ENCODE peak calls at places on chromosomes 2 and 18, in eight cellular contexts. One of them, this sample, is unnamed.

GRCh38 chr2:98507940-98508689 is 63.5 kb downstream of the INPP4A start:
- DNase-seq in IMR-90: no peak
- DNase-seq in sigmoid colon: peak
- DNase-seq in ovary: no peak
- DNase-seq in psoas muscle: peak
- DNase-seq in H9: no peak
- DNase-seq in ascending aorta: no peak
- DNase-seq in foreskin fibroblast: no peak
- DNase-seq in this sample: no peak

GRCh38 chr18:31176531-31176930 is 13.9 kb upstream of the DSC1 start:
- DNase-seq in IMR-90: peak
- DNase-seq in sigmoid colon: no peak
- DNase-seq in ovary: no peak
- DNase-seq in psoas muscle: no peak
- DNase-seq in H9: no peak
- DNase-seq in ascending aorta: no peak
- DNase-seq in foreskin fibroblast: no peak
- DNase-seq in this sample: no peak

GRCh38 chr2:65749549-65749948 is 317.1 kb upstream of the SPRED2 start:
- DNase-seq in IMR-90: peak
- DNase-seq in sigmoid colon: no peak
- DNase-seq in ovary: no peak
- DNase-seq in psoas muscle: no peak
- DNase-seq in H9: no peak
- DNase-seq in ascending aorta: no peak
- DNase-seq in foreskin fibroblast: peak
- DNase-seq in this sample: no peak

GRCh38 chr18:49456794-49457193 is 3.7 kb downstream of the DYM start:
- DNase-seq in IMR-90: peak
- DNase-seq in sigmoid colon: no peak
- DNase-seq in ovary: no peak
- DNase-seq in psoas muscle: no peak
- DNase-seq in H9: no peak
- DNase-seq in ascending aorta: no peak
- DNase-seq in foreskin fibroblast: peak
- DNase-seq in this sample: no peak

GRCh38 chr2:71531522-71532047 is 78.2 kb downstream of the DYSF start:
- DNase-seq in IMR-90: peak
- DNase-seq in sigmoid colon: no peak
- DNase-seq in ovary: no peak
- DNase-seq in psoas muscle: no peak
- DNase-seq in H9: peak
- DNase-seq in ascending aorta: no peak
- DNase-seq in foreskin fibroblast: peak
- DNase-seq in this sample: peak

GRCh38 chr18:41529093-41529492 is 425.9 kb upstream of the PIK3C3 start:
- DNase-seq in IMR-90: no peak
- DNase-seq in sigmoid colon: no peak
- DNase-seq in ovary: no peak
- DNase-seq in psoas muscle: no peak
- DNase-seq in H9: no peak
- DNase-seq in ascending aorta: no peak
- DNase-seq in foreskin fibroblast: no peak
- DNase-seq in this sample: no peak

GRCh38 chr2:152222975-152223638 is 47.5 kb upstream of the STAM2 start:
- DNase-seq in IMR-90: peak
- DNase-seq in sigmoid colon: peak
- DNase-seq in ovary: peak
- DNase-seq in psoas muscle: peak
- DNase-seq in H9: no peak
- DNase-seq in ascending aorta: peak
- DNase-seq in foreskin fibroblast: peak
- DNase-seq in this sample: peak

GRCh38 chr2:128520787-128521186 is 202.1 kb upstream of the HS6ST1 start:
- DNase-seq in IMR-90: no peak
- DNase-seq in sigmoid colon: no peak
- DNase-seq in ovary: no peak
- DNase-seq in psoas muscle: no peak
- DNase-seq in H9: no peak
- DNase-seq in ascending aorta: no peak
- DNase-seq in foreskin fibroblast: no peak
- DNase-seq in this sample: peak

GRCh38 chr2:131400849-131401248 is 36.9 kb upstream of the RAB6D start:
- DNase-seq in IMR-90: no peak
- DNase-seq in sigmoid colon: no peak
- DNase-seq in ovary: no peak
- DNase-seq in psoas muscle: no peak
- DNase-seq in H9: no peak
- DNase-seq in ascending aorta: no peak
- DNase-seq in foreskin fibroblast: no peak
- DNase-seq in this sample: no peak

GRCh38 chr2:179354739-179355537 is 90.3 kb upstream of the SESTD1 start:
- DNase-seq in IMR-90: peak
- DNase-seq in sigmoid colon: no peak
- DNase-seq in ovary: no peak
- DNase-seq in psoas muscle: no peak
- DNase-seq in H9: no peak
- DNase-seq in ascending aorta: no peak
- DNase-seq in foreskin fibroblast: peak
- DNase-seq in this sample: no peak
- TF ChIP-seq CTCF in IMR-90: peak
- TF ChIP-seq CTCF in sigmoid colon: no peak
- TF ChIP-seq CTCF in ovary: no peak
- TF ChIP-seq CTCF in psoas muscle: peak
- TF ChIP-seq CTCF in H9: peak
- TF ChIP-seq CTCF in ascending aorta: no peak
- TF ChIP-seq CTCF in foreskin fibroblast: peak
- TF ChIP-seq CTCF in this sample: peak

GRCh38 chr18:5447442-5447841 is 96.4 kb downstream of the EPB41L3 start:
- DNase-seq in IMR-90: no peak
- DNase-seq in sigmoid colon: no peak
- DNase-seq in ovary: no peak
- DNase-seq in psoas muscle: no peak
- DNase-seq in H9: no peak
- DNase-seq in ascending aorta: no peak
- DNase-seq in foreskin fibroblast: no peak
- DNase-seq in this sample: no peak
- TF ChIP-seq CTCF in IMR-90: no peak
- TF ChIP-seq CTCF in sigmoid colon: no peak
- TF ChIP-seq CTCF in ovary: no peak
- TF ChIP-seq CTCF in psoas muscle: no peak
- TF ChIP-seq CTCF in H9: no peak
- TF ChIP-seq CTCF in ascending aorta: no peak
- TF ChIP-seq CTCF in foreskin fibroblast: no peak
- TF ChIP-seq CTCF in this sample: no peak

DNA sequence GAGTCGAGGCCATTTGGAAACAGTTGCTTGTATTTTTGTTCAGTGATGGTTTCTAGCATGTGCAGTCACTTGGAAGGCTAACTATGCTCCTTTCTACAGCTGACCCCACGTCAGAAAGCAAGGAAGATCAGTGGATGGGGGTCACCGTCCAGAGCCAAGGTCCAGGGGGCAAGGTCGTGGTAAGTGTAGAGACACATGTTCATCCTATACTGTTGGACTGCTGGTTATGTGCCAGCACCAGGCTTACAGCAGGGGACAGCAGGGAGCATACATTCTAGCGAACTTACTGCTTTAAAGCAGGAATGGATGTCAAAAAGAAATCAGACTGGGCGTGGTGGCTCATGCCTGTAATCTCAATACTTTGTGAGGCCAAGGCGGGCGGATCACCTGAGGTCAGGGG is 40.0 kb downstream of the ITGA6 start:
- DNase-seq in IMR-90: no peak
- DNase-seq in sigmoid colon: no peak
- DNase-seq in ovary: no peak
- DNase-seq in psoas muscle: no peak
- DNase-seq in H9: no peak
- DNase-seq in ascending aorta: no peak
- DNase-seq in foreskin fibroblast: peak
- DNase-seq in this sample: no peak
- TF ChIP-seq CTCF in IMR-90: peak
- TF ChIP-seq CTCF in sigmoid colon: no peak
- TF ChIP-seq CTCF in ovary: no peak
- TF ChIP-seq CTCF in psoas muscle: no peak
- TF ChIP-seq CTCF in H9: no peak
- TF ChIP-seq CTCF in ascending aorta: no peak
- TF ChIP-seq CTCF in foreskin fibroblast: peak
- TF ChIP-seq CTCF in this sample: no peak

GRCh38 chr2:133952896-133953295 is 301.0 kb upstream of the MGAT5 start:
- DNase-seq in IMR-90: no peak
- DNase-seq in sigmoid colon: no peak
- DNase-seq in ovary: no peak
- DNase-seq in psoas muscle: no peak
- DNase-seq in H9: no peak
- DNase-seq in ascending aorta: no peak
- DNase-seq in foreskin fibroblast: no peak
- DNase-seq in this sample: no peak

GRCh38 chr2:133956434-133956935 is 297.4 kb upstream of the MGAT5 start:
- DNase-seq in IMR-90: no peak
- DNase-seq in sigmoid colon: no peak
- DNase-seq in ovary: no peak
- DNase-seq in psoas muscle: no peak
- DNase-seq in H9: no peak
- DNase-seq in ascending aorta: no peak
- DNase-seq in foreskin fibroblast: no peak
- DNase-seq in this sample: no peak

GRCh38 chr2:133953524-133953923 is 300.3 kb upstream of the MGAT5 start:
- DNase-seq in IMR-90: no peak
- DNase-seq in sigmoid colon: no peak
- DNase-seq in ovary: no peak
- DNase-seq in psoas muscle: no peak
- DNase-seq in H9: no peak
- DNase-seq in ascending aorta: no peak
- DNase-seq in foreskin fibroblast: no peak
- DNase-seq in this sample: no peak

GRCh38 chr2:133954636-133955035 is 299.2 kb upstream of the MGAT5 start:
- DNase-seq in IMR-90: no peak
- DNase-seq in sigmoid colon: no peak
- DNase-seq in ovary: no peak
- DNase-seq in psoas muscle: no peak
- DNase-seq in H9: no peak
- DNase-seq in ascending aorta: no peak
- DNase-seq in foreskin fibroblast: no peak
- DNase-seq in this sample: no peak

GRCh38 chr2:133955174-133955573 is 298.7 kb upstream of the MGAT5 start:
- DNase-seq in IMR-90: no peak
- DNase-seq in sigmoid colon: no peak
- DNase-seq in ovary: no peak
- DNase-seq in psoas muscle: no peak
- DNase-seq in H9: no peak
- DNase-seq in ascending aorta: no peak
- DNase-seq in foreskin fibroblast: no peak
- DNase-seq in this sample: no peak
- TF ChIP-seq CTCF in IMR-90: no peak
- TF ChIP-seq CTCF in sigmoid colon: no peak
- TF ChIP-seq CTCF in ovary: no peak
- TF ChIP-seq CTCF in psoas muscle: no peak
- TF ChIP-seq CTCF in H9: no peak
- TF ChIP-seq CTCF in ascending aorta: no peak
- TF ChIP-seq CTCF in foreskin fibroblast: no peak
- TF ChIP-seq CTCF in this sample: no peak

This sample was measured in Calu3.